ENCODE peak calls at places on chromosomes 16 and 17, in ten cellular contexts. S, X, K, J, R, W, M, B, G and O are unnamed samples.

GRCh38 chr16:66551362-66551761 is 1.0 kb upstream of the CKLF start:
- DNase-seq in S (peak), X (no peak), K (no peak), J (peak), R (no peak), W (no peak), M (no peak), B (peak), G (peak), O (no peak)

GRCh38 chr16:31708348-31708747 is 165.3 kb upstream of the ZNF267 start:
- DNase-seq in S (no peak), X (no peak), K (no peak), J (no peak), R (no peak), W (no peak), M (no peak), B (no peak), G (no peak), O (no peak)

GRCh38 chr16:83862661-83863060 is 36.3 kb upstream of the MLYCD start:
- DNase-seq in S (no peak), X (no peak), K (no peak), J (no peak), R (no peak), W (no peak), M (no peak), B (no peak), G (no peak), O (no peak)

GRCh38 chr17:50129303-50129945 is 536 bp downstream of the SAMD14 start:
- DNase-seq in S (peak), X (no peak), K (no peak), J (peak), R (no peak), W (peak), M (peak), B (no peak), G (peak), O (peak)

GRCh38 chr16:11094075-11094593 is 149.8 kb downstream of the CLEC16A start:
- DNase-seq in S (no peak), X (no peak), K (no peak), J (no peak), R (no peak), W (peak), M (no peak), B (no peak), G (no peak), O (no peak)

GRCh38 chr17:2179615-2180295 is 123.8 kb downstream of the SMG6 start:
- DNase-seq in S (no peak), X (peak), K (peak), J (no peak), R (peak), W (peak), M (peak), B (no peak), G (no peak), O (peak)

GRCh38 chr16:84532299-84532724 is 27.9 kb upstream of the MEAK7 start:
- DNase-seq in S (no peak), X (peak), K (peak), J (no peak), R (peak), W (peak), M (peak), B (peak), G (peak), O (peak)

GRCh38 chr16:28923652-28924398 is 1.2 kb downstream of the RABEP2 start:
- DNase-seq in S (no peak), X (no peak), K (no peak), J (no peak), R (no peak), W (no peak), M (no peak), B (no peak), G (no peak), O (peak)

GRCh38 chr17:37844977-37845293 is 79.3 kb upstream of the TBC1D3K start:
- DNase-seq in S (no peak), X (no peak), K (no peak), J (no peak), R (no peak), W (no peak), M (no peak), B (no peak), G (no peak), O (no peak)

GRCh38 chr17:34412534-34412933 is 49.5 kb upstream of the CCL1 start:
- DNase-seq in S (no peak), X (no peak), K (no peak), J (no peak), R (no peak), W (no peak), M (no peak), B (no peak), G (no peak), O (no peak)

GRCh38 chr17:40596261-40596919 is 31.1 kb upstream of the CCR7 start:
- DNase-seq in S (no peak), X (no peak), K (no peak), J (no peak), R (no peak), W (no peak), M (no peak), B (peak), G (no peak), O (no peak)

GRCh38 chr17:79176792-79177601 is 102.4 kb downstream of the ENGASE start:
- DNase-seq in S (no peak), X (no peak), K (no peak), J (no peak), R (no peak), W (no peak), M (no peak), B (no peak), G (peak), O (peak)

GRCh38 chr17:73595068-73595865 is 49.0 kb downstream of the SDK2 start:
- DNase-seq in S (no peak), X (peak), K (no peak), J (peak), R (peak), W (peak), M (no peak), B (peak), G (peak), O (no peak)

GRCh38 chr17:29588561-29589411 is 662 bp downstream of the GIT1 start:
- DNase-seq in S (no peak), X (no peak), K (no peak), J (peak), R (no peak), W (peak), M (no peak), B (peak), G (peak), O (peak)

DNA sequence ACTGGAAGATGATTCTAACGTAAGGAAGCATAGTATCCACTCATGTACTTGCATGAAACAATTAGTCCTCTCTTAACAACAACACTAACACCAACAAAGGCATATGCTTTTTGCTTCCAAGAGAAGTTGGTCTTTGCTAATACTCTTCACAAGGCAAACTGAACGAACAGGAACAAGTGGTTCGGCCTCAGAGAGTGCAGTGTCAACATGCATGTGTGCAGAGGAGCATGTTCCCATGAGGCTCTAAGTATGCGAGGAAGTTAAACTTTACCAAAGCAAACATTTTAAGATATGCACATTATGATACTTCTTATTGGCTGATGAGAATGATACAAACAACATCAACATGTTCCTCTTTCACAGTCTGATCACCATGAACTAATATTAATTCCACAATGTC is 285.3 kb upstream of the IRX5 start:
- DNase-seq in S (no peak), X (peak), K (no peak), J (no peak), R (no peak), W (no peak), M (no peak), B (no peak), G (no peak), O (no peak)
- H3K27ac ChIP-seq in S (no peak), X (peak), K (no peak), J (no peak), R (no peak), W (no peak), M (no peak), B (no peak), G (no peak), O (no peak)

GRCh38 chr16:57300387-57301125 is 16.1 kb upstream of the PLLP start:
- DNase-seq in S (peak), X (peak), K (peak), J (peak), R (peak), W (peak), M (peak), B (peak), G (peak), O (peak)
- H3K27ac ChIP-seq in S (peak), X (peak), K (peak), J (peak), R (peak), W (peak), M (peak), B (peak), G (no peak), O (peak)

GRCh38 chr16:1761751-1762150 is 9.6 kb downstream of the NME3 start:
- DNase-seq in S (no peak), X (no peak), K (no peak), J (no peak), R (no peak), W (no peak), M (no peak), B (no peak), G (no peak), O (no peak)
- H3K27ac ChIP-seq in S (no peak), X (no peak), K (no peak), J (no peak), R (no peak), W (no peak), M (no peak), B (no peak), G (no peak), O (no peak)

DNA sequence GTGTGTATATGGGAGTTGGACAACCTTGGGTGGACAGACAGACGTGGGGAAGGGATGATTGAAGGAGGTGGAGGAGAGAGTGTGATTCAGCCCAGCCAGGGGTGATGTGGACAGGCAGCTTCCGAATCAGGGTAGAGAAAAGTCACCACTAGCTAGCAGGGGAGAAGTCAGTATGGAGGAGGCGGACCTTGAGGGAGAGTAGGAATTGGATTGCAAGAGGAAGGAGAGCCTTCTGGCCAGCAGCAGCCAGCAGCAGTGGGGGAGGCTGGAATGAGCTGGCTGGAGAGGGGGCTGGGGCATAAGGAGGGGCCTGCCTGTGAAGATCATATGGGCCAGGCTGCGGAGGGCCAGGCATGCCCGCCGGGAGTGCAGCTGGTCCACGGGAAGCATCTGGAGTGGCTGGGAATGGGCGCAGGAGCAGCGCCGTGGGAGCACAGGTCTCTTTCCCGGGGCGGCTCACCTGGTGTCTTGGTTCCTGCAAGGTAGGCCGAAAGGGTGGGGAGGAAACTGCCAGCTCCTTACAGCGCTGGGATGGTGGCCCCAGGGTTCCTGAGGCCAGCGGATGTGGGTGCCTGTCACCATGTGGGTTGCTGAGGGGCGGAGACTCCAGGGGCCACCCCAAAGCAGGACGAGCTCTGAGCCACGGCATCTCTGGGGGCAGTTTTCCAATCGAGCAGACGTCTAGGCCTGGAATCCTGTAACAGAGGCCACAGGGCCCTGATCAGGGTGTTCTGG is 235.3 kb downstream of the SEC14L1 start:
- DNase-seq in S (peak), X (no peak), K (peak), J (peak), R (no peak), W (peak), M (peak), B (no peak), G (peak), O (no peak)
- H3K27ac ChIP-seq in S (peak), X (peak), K (peak), J (peak), R (peak), W (peak), M (peak), B (peak), G (peak), O (peak)

GRCh38 chr16:1710811-1711507 is 5.0 kb downstream of the MAPK8IP3 start:
- DNase-seq in S (no peak), X (no peak), K (no peak), J (no peak), R (no peak), W (no peak), M (no peak), B (no peak), G (no peak), O (no peak)

GRCh38 chr16:1713331-1713730 is 7.3 kb downstream of the MAPK8IP3 start:
- DNase-seq in S (no peak), X (no peak), K (no peak), J (no peak), R (no peak), W (no peak), M (no peak), B (no peak), G (no peak), O (no peak)

GRCh38 chr16:1713933-1714332 is 7.9 kb downstream of the MAPK8IP3 start:
- DNase-seq in S (no peak), X (no peak), K (no peak), J (no peak), R (no peak), W (no peak), M (no peak), B (no peak), G (no peak), O (no peak)

GRCh38 chr16:1715220-1715619 is 9.2 kb downstream of the MAPK8IP3 start:
- DNase-seq in S (no peak), X (no peak), K (no peak), J (no peak), R (no peak), W (no peak), M (no peak), B (no peak), G (no peak), O (no peak)

GRCh38 chr16:1712791-1713261 is 6.8 kb downstream of the MAPK8IP3 start:
- DNase-seq in S (no peak), X (no peak), K (peak), J (no peak), R (no peak), W (no peak), M (no peak), B (no peak), G (no peak), O (no peak)
- H3K27ac ChIP-seq in S (no peak), X (no peak), K (no peak), J (no peak), R (peak), W (peak), M (no peak), B (no peak), G (no peak), O (no peak)

GRCh38 chr17:64177346-64178010 is 47.5 kb upstream of the ERN1 start:
- DNase-seq in S (no peak), X (no peak), K (no peak), J (no peak), R (no peak), W (no peak), M (no peak), B (no peak), G (no peak), O (no peak)
- H3K27ac ChIP-seq in S (no peak), X (no peak), K (no peak), J (no peak), R (peak), W (no peak), M (peak), B (no peak), G (no peak), O (peak)

GRCh38 chr17:72578817-72579470 is 458.1 kb downstream of the SOX9 start:
- DNase-seq in S (no peak), X (no peak), K (no peak), J (no peak), R (no peak), W (no peak), M (no peak), B (no peak), G (no peak), O (no peak)
- H3K27ac ChIP-seq in S (no peak), X (no peak), K (no peak), J (no peak), R (no peak), W (no peak), M (no peak), B (no peak), G (no peak), O (no peak)